ENCODE peak calls at places on chromosomes 12 and 14, in eight cellular contexts. N is lung microvascular endothelial cell; F is stimulated activated naive CD8-positive, alpha-beta T cell treated with anti-CD3 and anti-CD28 coated beads, Interleukin-15, Interleukin-2, amounts not matched to agents 100 U/mL and 50 U/mL, for 24 hours; L is lower lobe of right lung; O is RPMI8226; M is HEK293T; T is AG20443; U is glutamatergic neuron. Q is an unnamed sample.

GRCh38 chr14:72812292-72812851 is 81.5 kb downstream of the DPF3 start:
- DNase-seq in F (no peak), U (no peak), O (no peak), M (no peak), N (no peak), T (no peak), L (no peak), Q (no peak)

GRCh38 chr12:79006306-79006705 is 141.7 kb downstream of the SYT1 start:
- DNase-seq in L (no peak), N (peak), T (peak), U (no peak), F (no peak), O (no peak), M (no peak), Q (peak)

GRCh38 chr14:100582496-100583165 is 4.6 kb downstream of the BEGAIN start:
- DNase-seq in L (peak), O (no peak), U (peak), N (no peak), T (no peak), F (no peak), M (no peak), Q (no peak)

GRCh38 chr14:64234877-64235651 is 59.1 kb downstream of the ESR2 start:
- DNase-seq in U (peak), L (no peak), O (no peak), N (peak), F (no peak), M (no peak), T (no peak), Q (peak)

GRCh38 chr12:6954754-6955461 is 3.8 kb downstream of the PTPN6 start:
- DNase-seq in T (no peak), U (no peak), M (no peak), F (peak), L (peak), N (no peak), O (no peak), Q (no peak)

GRCh38 chr14:100762901-100763300 is 36.2 kb downstream of the DLK1 start:
- DNase-seq in N (no peak), O (no peak), T (no peak), M (no peak), L (no peak), F (no peak), U (no peak), Q (peak)

GRCh38 chr12:10722502-10722904 is 620 bp downstream of the YBX3 start:
- DNase-seq in T (peak), O (peak), F (peak), L (peak), M (peak), N (peak), U (peak), Q (no peak)

GRCh38 chr12:70379856-70380255 is 13.8 kb downstream of the KCNMB4 start:
- DNase-seq in M (no peak), N (no peak), U (no peak), O (no peak), L (no peak), T (no peak), F (no peak), Q (no peak)

GRCh38 chr14:95208598-95208997 is 51.3 kb upstream of the DICER1 start:
- DNase-seq in N (no peak), U (no peak), T (no peak), M (no peak), O (no peak), F (no peak), L (no peak), Q (no peak)

GRCh38 chr12:106205208-106206069 is 42.4 kb downstream of the CKAP4 start:
- DNase-seq in T (no peak), O (peak), U (no peak), M (no peak), N (peak), L (no peak), F (no peak), Q (peak)

GRCh38 chr12:126807312-126807711 is 1459.7 kb upstream of the TMEM132C start:
- DNase-seq in M (no peak), F (no peak), O (no peak), L (no peak), N (no peak), T (no peak), U (no peak), Q (no peak)

GRCh38 chr12:113838896-113839295 is 127.2 kb downstream of the RBM19 start:
- DNase-seq in U (no peak), N (no peak), T (no peak), F (no peak), O (no peak), L (no peak), M (no peak), Q (no peak)

GRCh38 chr12:59929091-59929490 is 333.3 kb downstream of the SLC16A7 start:
- DNase-seq in O (no peak), N (no peak), U (no peak), M (no peak), L (no peak), F (no peak), T (peak), Q (peak)

GRCh38 chr12:97131220-97131981 is 224.3 kb downstream of the NEDD1 start:
- DNase-seq in T (no peak), O (no peak), M (no peak), F (no peak), U (no peak), L (no peak), N (no peak), Q (no peak)

GRCh38 chr12:114399664-114400211 is 6.2 kb downstream of the TBX5 start:
- DNase-seq in L (no peak), N (no peak), O (no peak), F (no peak), M (no peak), U (peak), T (no peak), Q (no peak)

GRCh38 chr14:97446087-97446486 is 648.9 kb downstream of the VRK1 start:
- DNase-seq in F (no peak), T (no peak), L (no peak), M (no peak), O (no peak), U (no peak), N (no peak), Q (no peak)

GRCh38 chr12:70243510-70244331 is 488 bp downstream of the CNOT2 start:
- DNase-seq in T (peak), U (peak), M (peak), L (peak), F (peak), O (peak), N (peak), Q (peak)

GRCh38 chr12:57765698-57766463 is 997 bp downstream of the CYP27B1 start:
- DNase-seq in N (no peak), F (peak), O (no peak), L (no peak), T (no peak), M (no peak), U (peak), Q (no peak)

GRCh38 chr12:15268927-15269552 is 47.8 kb upstream of the RERG start:
- DNase-seq in N (peak), F (peak), M (peak), L (no peak), O (peak), U (no peak), T (peak), Q (peak)

GRCh38 chr12:13044859-13045384 is 741 bp downstream of the FAM234B start:
- DNase-seq in O (no peak), M (peak), N (no peak), T (peak), L (no peak), F (no peak), U (no peak), Q (no peak)

GRCh38 chr14:49935526-49935925 is 42.6 kb downstream of the ARF6 start:
- DNase-seq in F (no peak), O (no peak), M (no peak), N (no peak), T (no peak), U (no peak), L (no peak), Q (no peak)

GRCh38 chr12:68792952-68793351 is 15.0 kb upstream of the MDM2 start:
- DNase-seq in M (peak), N (peak), U (no peak), O (peak), T (peak), F (no peak), L (no peak), Q (peak)

GRCh38 chr14:105294142-105294597 is 6.6 kb downstream of the BRF1 start:
- DNase-seq in O (no peak), L (no peak), F (peak), U (no peak), N (peak), T (peak), M (no peak), Q (no peak)

GRCh38 chr12:42180990-42181611 is 36.4 kb upstream of the GXYLT1 start:
- DNase-seq in U (no peak), O (no peak), F (no peak), N (no peak), T (peak), M (no peak), L (no peak), Q (no peak)

GRCh38 chr14:101068958-101069549 is 165.5 kb upstream of the RTL1 start:
- DNase-seq in T (no peak), M (no peak), F (no peak), U (no peak), L (peak), N (no peak), O (no peak), Q (no peak)

GRCh38 chr12:31906581-31907286 is 52.5 kb upstream of the RESF1 start:
- DNase-seq in U (no peak), M (no peak), T (no peak), N (no peak), O (no peak), L (peak), F (no peak), Q (no peak)

GRCh38 chr14:75268638-75269550 is 9.7 kb upstream of the FOS start:
- DNase-seq in F (no peak), M (no peak), L (no peak), O (no peak), U (no peak), T (no peak), N (no peak), Q (no peak)

GRCh38 chr12:30784508-30784907 is 29.8 kb upstream of the CAPRIN2 start:
- DNase-seq in O (no peak), N (no peak), T (no peak), F (no peak), M (no peak), U (no peak), L (no peak), Q (no peak)

GRCh38 chr12:93763746-93764147 is 86.6 kb downstream of the CRADD start:
- DNase-seq in F (no peak), T (no peak), O (no peak), L (no peak), M (no peak), N (no peak), U (no peak), Q (no peak)

GRCh38 chr14:54188036-54188666 is 208.7 kb upstream of the CDKN3 start:
- DNase-seq in T (no peak), F (no peak), M (no peak), O (no peak), U (peak), N (no peak), L (no peak), Q (no peak)

GRCh38 chr14:77206877-77207389 is 25.3 kb downstream of the TMEM63C start:
- DNase-seq in F (no peak), M (no peak), N (no peak), O (no peak), U (peak), L (no peak), T (no peak), Q (no peak)

GRCh38 chr12:95248604-95249355 is 31.2 kb downstream of the VEZT start:
- DNase-seq in L (no peak), N (no peak), T (no peak), M (peak), O (no peak), F (no peak), U (no peak), Q (no peak)

GRCh38 chr12:106022568-106023012 is 116.2 kb downstream of the NUAK1 start:
- DNase-seq in F (no peak), L (no peak), U (no peak), N (no peak), M (no peak), T (no peak), O (no peak), Q (no peak)

GRCh38 chr12:88510841-88511240 is 69.4 kb downstream of the KITLG start:
- DNase-seq in F (no peak), M (no peak), O (no peak), N (no peak), L (no peak), U (no peak), T (no peak), Q (no peak)

GRCh38 chr14:20751963-20752562 is 6.4 kb downstream of the EDDM3A start:
- DNase-seq in F (no peak), M (no peak), O (no peak), L (no peak), N (no peak), U (no peak), T (no peak), Q (no peak)

GRCh38 chr12:27651201-27651600 is 45.0 kb upstream of the REP15 start:
- DNase-seq in T (no peak), M (no peak), U (no peak), N (no peak), O (no peak), F (no peak), L (no peak), Q (no peak)

Q was measured in A172.